ENCODE peak calls at places on chromosome 3, in five cellular contexts. One of them, this sample, is unnamed.

GRCh38 chr3:150673966-150674365 is 29.8 kb downstream of the ERICH6 start:
- DNase-seq in GM23338: no peak
- DNase-seq in K562: no peak
- DNase-seq in WTC11: no peak
- DNase-seq in H1: no peak
- DNase-seq in this sample: no peak

GRCh38 chr3:85576091-85576690 is 617.4 kb downstream of the CADM2 start:
- DNase-seq in GM23338: peak; percentile 84
- DNase-seq in K562: peak; percentile 25
- DNase-seq in WTC11: peak; percentile 75
- DNase-seq in H1: peak; percentile 39
- DNase-seq in this sample: peak; percentile 44

GRCh38 chr3:56357266-56357665 is 111.0 kb downstream of the ERC2 start:
- DNase-seq in GM23338: peak; percentile 12
- DNase-seq in K562: no peak
- DNase-seq in WTC11: no peak
- DNase-seq in H1: no peak
- DNase-seq in this sample: no peak

GRCh38 chr3:174821477-174821876 is 37.7 kb upstream of the NAALADL2 start:
- DNase-seq in GM23338: no peak
- DNase-seq in K562: no peak
- DNase-seq in WTC11: no peak
- DNase-seq in H1: no peak
- DNase-seq in this sample: no peak

GRCh38 chr3:25843332-25843731 is 53.4 kb downstream of the OXSM start:
- DNase-seq in GM23338: no peak
- DNase-seq in K562: no peak
- DNase-seq in WTC11: no peak
- DNase-seq in H1: no peak
- DNase-seq in this sample: no peak

GRCh38 chr3:46851364-46852328 is 11.6 kb downstream of the MYL3 start:
- DNase-seq in GM23338: no peak
- DNase-seq in K562: no peak
- DNase-seq in WTC11: no peak
- DNase-seq in H1: no peak
- DNase-seq in this sample: no peak

GRCh38 chr3:143795849-143796248 is 52.4 kb downstream of the SLC9A9 start:
- DNase-seq in GM23338: no peak
- DNase-seq in K562: no peak
- DNase-seq in WTC11: no peak
- DNase-seq in H1: no peak
- DNase-seq in this sample: no peak

GRCh38 chr3:61938878-61939549 is 377.6 kb downstream of the PTPRG start:
- DNase-seq in GM23338: no peak
- DNase-seq in K562: no peak
- DNase-seq in WTC11: no peak
- DNase-seq in H1: no peak
- DNase-seq in this sample: no peak

GRCh38 chr3:173395412-173396181 is 1.9 kb upstream of the NLGN1 start:
- DNase-seq in GM23338: peak; percentile 94
- DNase-seq in K562: peak; percentile 13
- DNase-seq in WTC11: peak; percentile 85
- DNase-seq in H1: peak; percentile 77
- DNase-seq in this sample: no peak

GRCh38 chr3:41369838-41370237 is 170.5 kb downstream of the CTNNB1 start:
- DNase-seq in GM23338: peak; percentile 21
- DNase-seq in K562: no peak
- DNase-seq in WTC11: no peak
- DNase-seq in H1: no peak
- DNase-seq in this sample: no peak

GRCh38 chr3:194587438-194587931 is 45.7 kb downstream of the TMEM44 start:
- DNase-seq in GM23338: no peak
- DNase-seq in K562: no peak
- DNase-seq in WTC11: no peak
- DNase-seq in H1: no peak
- DNase-seq in this sample: no peak

GRCh38 chr3:58719684-58720083 is 53.1 kb upstream of the FAM3D start:
- DNase-seq in GM23338: no peak
- DNase-seq in K562: no peak
- DNase-seq in WTC11: no peak
- DNase-seq in H1: no peak
- DNase-seq in this sample: peak; percentile 28

GRCh38 chr3:153670577-153670976 is 450.6 kb upstream of the ARHGEF26 start:
- DNase-seq in GM23338: no peak
- DNase-seq in K562: no peak
- DNase-seq in WTC11: no peak
- DNase-seq in H1: no peak
- DNase-seq in this sample: no peak

GRCh38 chr3:10334461-10334860 is 13.5 kb upstream of the SEC13 start:
- DNase-seq in GM23338: peak; percentile 60
- DNase-seq in K562: peak; percentile 72
- DNase-seq in WTC11: peak; percentile 42
- DNase-seq in H1: no peak
- DNase-seq in this sample: no peak

GRCh38 chr3:150391200-150391599 is 16.9 kb upstream of the TSC22D2 start:
- DNase-seq in GM23338: no peak
- DNase-seq in K562: peak; percentile 38
- DNase-seq in WTC11: no peak
- DNase-seq in H1: no peak
- DNase-seq in this sample: no peak

GRCh38 chr3:45312836-45313493 is 75.4 kb upstream of the LARS2 start:
- DNase-seq in GM23338: no peak
- DNase-seq in K562: no peak
- DNase-seq in WTC11: no peak
- DNase-seq in H1: no peak
- DNase-seq in this sample: no peak

GRCh38 chr3:52827866-52828376 is 2.6 kb downstream of the ITIH4 start:
- DNase-seq in GM23338: peak; percentile 35
- DNase-seq in K562: no peak
- DNase-seq in WTC11: no peak
- DNase-seq in H1: no peak
- DNase-seq in this sample: peak; percentile 90

GRCh38 chr3:128491071-128491899 is 1.7 kb downstream of the GATA2 start:
- DNase-seq in GM23338: no peak
- DNase-seq in K562: no peak
- DNase-seq in WTC11: peak; percentile 35
- DNase-seq in H1: no peak
- DNase-seq in this sample: no peak

GRCh38 chr3:183180105-183180763 is 17.7 kb upstream of the LAMP3 start:
- DNase-seq in GM23338: peak; percentile 50
- DNase-seq in K562: no peak
- DNase-seq in WTC11: no peak
- DNase-seq in H1: no peak
- DNase-seq in this sample: no peak

GRCh38 chr3:122908251-122908650 is 113.4 kb downstream of the SLC49A4 start:
- DNase-seq in GM23338: no peak
- DNase-seq in K562: no peak
- DNase-seq in WTC11: no peak
- DNase-seq in H1: no peak
- DNase-seq in this sample: no peak

GRCh38 chr3:181417748-181418147 is 294.0 kb upstream of the SOX2 start:
- DNase-seq in GM23338: peak; percentile 28
- DNase-seq in K562: no peak
- DNase-seq in WTC11: no peak
- DNase-seq in H1: no peak
- DNase-seq in this sample: no peak

GRCh38 chr3:126392246-126392645 is 2.5 kb upstream of the CFAP100 start:
- DNase-seq in GM23338: no peak
- DNase-seq in K562: no peak
- DNase-seq in WTC11: no peak
- DNase-seq in H1: no peak
- DNase-seq in this sample: no peak

GRCh38 chr3:152834354-152835310 is at the start of gene P2RY1:
- DNase-seq in GM23338: peak; percentile 88
- DNase-seq in K562: peak; percentile 88
- DNase-seq in WTC11: peak; percentile 90
- DNase-seq in H1: peak; percentile 69
- DNase-seq in this sample: no peak

GRCh38 chr3:87228316-87228715 is 1.2 kb downstream of the CHMP2B start:
- DNase-seq in GM23338: no peak
- DNase-seq in K562: no peak
- DNase-seq in WTC11: no peak
- DNase-seq in H1: no peak
- DNase-seq in this sample: peak; percentile 2

GRCh38 chr3:191070201-191070600 is 128.8 kb upstream of the OSTN start:
- DNase-seq in GM23338: no peak
- DNase-seq in K562: no peak
- DNase-seq in WTC11: no peak
- DNase-seq in H1: no peak
- DNase-seq in this sample: no peak

GRCh38 chr3:88180398-88180999 is 30.7 kb downstream of the C3orf38 start:
- DNase-seq in GM23338: peak; percentile 65
- DNase-seq in K562: peak; percentile 16
- DNase-seq in WTC11: no peak
- DNase-seq in H1: no peak
- DNase-seq in this sample: no peak

GRCh38 chr3:111690242-111690641 is 95.1 kb upstream of the ZBED2 start:
- DNase-seq in GM23338: no peak
- DNase-seq in K562: no peak
- DNase-seq in WTC11: no peak
- DNase-seq in H1: no peak
- DNase-seq in this sample: no peak

GRCh38 chr3:129723558-129724324 is 117.3 kb upstream of the PLXND1 start:
- DNase-seq in GM23338: no peak
- DNase-seq in K562: no peak
- DNase-seq in WTC11: no peak
- DNase-seq in H1: no peak
- DNase-seq in this sample: no peak

GRCh38 chr3:107969994-107970896 is 120.6 kb downstream of the CD47 start:
- DNase-seq in GM23338: no peak
- DNase-seq in K562: no peak
- DNase-seq in WTC11: no peak
- DNase-seq in H1: no peak
- DNase-seq in this sample: peak; percentile 21

DNA sequence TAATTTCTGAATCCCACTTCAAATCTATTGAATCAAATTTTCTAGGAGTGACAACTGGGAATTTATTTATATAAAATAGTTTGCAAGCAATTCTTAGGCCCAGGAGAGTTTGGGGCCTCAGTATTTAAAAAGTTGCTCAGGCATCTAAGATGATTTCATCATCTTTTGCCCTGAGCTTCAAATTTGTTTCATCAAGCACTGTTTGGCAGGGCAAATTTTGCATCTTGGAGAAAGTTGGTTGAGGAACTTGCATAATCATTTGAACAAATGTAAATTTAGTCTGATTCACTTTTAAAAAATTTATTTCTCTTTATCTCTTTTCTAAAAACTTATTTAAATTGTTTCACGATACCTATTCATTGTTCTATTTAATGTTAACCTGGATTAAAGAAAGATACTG is 702.8 kb downstream of the SI start:
- DNase-seq in GM23338: no peak
- DNase-seq in K562: no peak
- DNase-seq in WTC11: no peak
- DNase-seq in H1: no peak
- DNase-seq in this sample: no peak
- TF ChIP-seq CREB1 in GM23338: no peak
- TF ChIP-seq CREB1 in K562: no peak
- TF ChIP-seq CREB1 in WTC11: no peak
- TF ChIP-seq CREB1 in H1: no peak
- TF ChIP-seq CREB1 in this sample: no peak

GRCh38 chr3:72579581-72580245 is 268.5 kb downstream of the SHQ1 start:
- DNase-seq in GM23338: no peak
- DNase-seq in K562: peak; percentile 18
- DNase-seq in WTC11: no peak
- DNase-seq in H1: no peak
- DNase-seq in this sample: peak; percentile 87

GRCh38 chr3:72580246-72580756 is 267.9 kb downstream of the SHQ1 start:
- DNase-seq in GM23338: no peak
- DNase-seq in K562: no peak
- DNase-seq in WTC11: no peak
- DNase-seq in H1: no peak
- DNase-seq in this sample: no peak

GRCh38 chr3:72579191-72579580 is 269.1 kb downstream of the SHQ1 start:
- DNase-seq in GM23338: no peak
- DNase-seq in K562: no peak
- DNase-seq in WTC11: no peak
- DNase-seq in H1: no peak
- DNase-seq in this sample: no peak

GRCh38 chr3:72582211-72582878 is 265.9 kb downstream of the SHQ1 start:
- DNase-seq in GM23338: peak; percentile 86
- DNase-seq in K562: no peak
- DNase-seq in WTC11: no peak
- DNase-seq in H1: no peak
- DNase-seq in this sample: peak; percentile 79

GRCh38 chr3:72580910-72581309 is 267.3 kb downstream of the SHQ1 start:
- DNase-seq in GM23338: no peak
- DNase-seq in K562: no peak
- DNase-seq in WTC11: no peak
- DNase-seq in H1: no peak
- DNase-seq in this sample: no peak
- TF ChIP-seq CREB1 in GM23338: no peak
- TF ChIP-seq CREB1 in K562: no peak
- TF ChIP-seq CREB1 in WTC11: no peak
- TF ChIP-seq CREB1 in H1: no peak
- TF ChIP-seq CREB1 in this sample: no peak

GRCh38 chr3:24067483-24067882 is 122.4 kb downstream of the NR1D2 start:
- DNase-seq in GM23338: no peak
- DNase-seq in K562: peak; percentile 17
- DNase-seq in WTC11: no peak
- DNase-seq in H1: no peak
- DNase-seq in this sample: no peak

GRCh38 chr3:24072193-24072592 is 127.1 kb downstream of the NR1D2 start:
- DNase-seq in GM23338: no peak
- DNase-seq in K562: no peak
- DNase-seq in WTC11: no peak
- DNase-seq in H1: no peak
- DNase-seq in this sample: no peak

GRCh38 chr3:24069045-24069444 is 124.0 kb downstream of the NR1D2 start:
- DNase-seq in GM23338: peak; percentile 52
- DNase-seq in K562: no peak
- DNase-seq in WTC11: no peak
- DNase-seq in H1: no peak
- DNase-seq in this sample: peak; percentile 5
- TF ChIP-seq CREB1 in GM23338: no peak
- TF ChIP-seq CREB1 in K562: no peak
- TF ChIP-seq CREB1 in WTC11: no peak
- TF ChIP-seq CREB1 in H1: no peak
- TF ChIP-seq CREB1 in this sample: no peak

GRCh38 chr3:38140326-38141172 is 2.1 kb downstream of the MYD88 start:
- DNase-seq in GM23338: no peak
- DNase-seq in K562: no peak
- DNase-seq in WTC11: no peak
- DNase-seq in H1: no peak
- DNase-seq in this sample: no peak

GRCh38 chr3:38141952-38142273 is 3.5 kb downstream of the MYD88 start:
- DNase-seq in GM23338: no peak
- DNase-seq in K562: no peak
- DNase-seq in WTC11: no peak
- DNase-seq in H1: no peak
- DNase-seq in this sample: no peak

GRCh38 chr3:38143511-38143910 is 5.0 kb downstream of the MYD88 start:
- DNase-seq in GM23338: no peak
- DNase-seq in K562: no peak
- DNase-seq in WTC11: no peak
- DNase-seq in H1: no peak
- DNase-seq in this sample: no peak

GRCh38 chr3:38141173-38141951 is 2.9 kb downstream of the MYD88 start:
- DNase-seq in GM23338: no peak
- DNase-seq in K562: no peak
- DNase-seq in WTC11: no peak
- DNase-seq in H1: no peak
- DNase-seq in this sample: no peak

GRCh38 chr3:38142959-38143358 is 4.5 kb downstream of the MYD88 start:
- DNase-seq in GM23338: no peak
- DNase-seq in K562: no peak
- DNase-seq in WTC11: no peak
- DNase-seq in H1: no peak
- DNase-seq in this sample: no peak
- TF ChIP-seq CREB1 in GM23338: no peak
- TF ChIP-seq CREB1 in K562: no peak
- TF ChIP-seq CREB1 in WTC11: no peak
- TF ChIP-seq CREB1 in H1: no peak
- TF ChIP-seq CREB1 in this sample: no peak